ENCODE peak calls at places on chromosome 10, in six cellular contexts. A is DND-41; N is mucosa of descending colon; R is effector memory CD8-positive, alpha-beta T cell; I is naive thymus-derived CD8-positive, alpha-beta T cell; O is right lobe of liver. P is an unnamed sample.

GRCh38 chr10:63799511-63799910 is 278.3 kb downstream of the REEP3 start:
- ATAC-seq in A (no peak), N (no peak), O (no peak), I (no peak), R (no peak), P (no peak)

GRCh38 chr10:11563936-11564335 is 47.5 kb downstream of the USP6NL start:
- ATAC-seq in I (no peak), N (no peak), R (no peak), A (no peak), O (no peak), P (no peak)

GRCh38 chr10:114399576-114399975 is 4.7 kb downstream of the AFAP1L2 start:
- ATAC-seq in I (no peak), N (no peak), R (no peak), A (no peak), O (no peak), P (no peak)

GRCh38 chr10:73653701-73654100 is 2.1 kb downstream of the SYNPO2L start:
- ATAC-seq in A (no peak), O (no peak), R (no peak), I (no peak), N (no peak), P (no peak)

GRCh38 chr10:112177247-112177646 is 6.3 kb downstream of the GPAM start:
- ATAC-seq in N (no peak), R (no peak), I (no peak), A (no peak), O (peak), P (no peak)

GRCh38 chr10:72980348-72980747 is 25.7 kb upstream of the PLA2G12B start:
- ATAC-seq in N (no peak), R (no peak), A (no peak), I (no peak), O (no peak), P (no peak)

GRCh38 chr10:86863443-86863842 is 94.0 kb downstream of the MMRN2 start:
- ATAC-seq in N (no peak), R (no peak), O (no peak), I (no peak), A (no peak), P (no peak)

GRCh38 chr10:126691456-126691855 is 21.0 kb upstream of the C10orf90 start:
- ATAC-seq in I (no peak), N (no peak), A (no peak), O (no peak), R (no peak), P (no peak)

GRCh38 chr10:98536551-98536950 is 89.8 kb upstream of the HPS1 start:
- ATAC-seq in N (peak), A (no peak), O (no peak), R (no peak), I (no peak), P (no peak)

GRCh38 chr10:32971536-32972091 is 13.6 kb upstream of the ITGB1 start:
- ATAC-seq in A (peak), N (peak), R (no peak), O (peak), I (no peak), P (no peak)

GRCh38 chr10:110410329-110411046 is 87.2 kb upstream of the DUSP5 start:
- ATAC-seq in I (no peak), A (no peak), O (no peak), N (peak), R (no peak), P (no peak)

GRCh38 chr10:106931159-106931852 is 233.2 kb downstream of the SORCS1 start:
- ATAC-seq in A (no peak), I (no peak), R (no peak), O (peak), N (no peak), P (no peak)

GRCh38 chr10:6912424-6912823 is 332.3 kb upstream of the PRKCQ start:
- ATAC-seq in R (no peak), N (peak), A (no peak), O (no peak), I (no peak), P (peak)

GRCh38 chr10:101228682-101229274 is 485 bp downstream of the LBX1 start:
- ATAC-seq in N (no peak), R (no peak), O (no peak), I (no peak), A (no peak), P (no peak)